ENCODE peak calls at places on chromosomes 4 and X, in five cellular contexts. U is HepG2, D is SK-N-SH, L is prostate gland, M is H1. Q is an unnamed sample.

GRCh38 chr4:125526420-125526819 is 211.7 kb downstream of the FAT4 start:
- DNase-seq in D (no peak), M (no peak), L (no peak), U (no peak), Q (no peak)

GRCh38 chr4:67332627-67333026 is 212.7 kb downstream of the CENPC start:
- DNase-seq in U (peak; percentile 16), D (peak; percentile 1), L (no peak), M (no peak), Q (no peak)

GRCh38 chrX:153469811-153470410 is 465 bp downstream of the HAUS7 start:
- DNase-seq in M (no peak), D (peak; percentile 55), L (no peak), U (no peak), Q (no peak)

GRCh38 chrX:74446876-74447275 is 25.6 kb downstream of the SLC16A2 start:
- DNase-seq in U (no peak), M (no peak), D (no peak), L (no peak), Q (no peak)

GRCh38 chr4:44313702-44314101 is 134.9 kb downstream of the KCTD8 start:
- DNase-seq in U (no peak), L (no peak), M (no peak), D (no peak), Q (no peak)

GRCh38 chr4:150078041-150078995 is at the start of gene DCLK2:
- DNase-seq in M (peak; percentile 65), L (peak; percentile 35), D (peak; percentile 95), U (no peak), Q (peak; percentile 93)

GRCh38 chrX:134669378-134670098 is 11.3 kb upstream of the PLAC1 start:
- DNase-seq in D (peak; percentile 23), M (no peak), U (no peak), L (no peak), Q (no peak)

GRCh38 chr4:56821394-56822263 is at the start of gene SPINK2:
- DNase-seq in M (peak; percentile 84), L (peak; percentile 22), U (no peak), D (peak; percentile 88), Q (no peak)

GRCh38 chr4:180150818-180151217 is 2092.4 kb upstream of the TENM3 start:
- DNase-seq in M (no peak), L (no peak), U (no peak), D (peak; percentile 0), Q (no peak)

DNA sequence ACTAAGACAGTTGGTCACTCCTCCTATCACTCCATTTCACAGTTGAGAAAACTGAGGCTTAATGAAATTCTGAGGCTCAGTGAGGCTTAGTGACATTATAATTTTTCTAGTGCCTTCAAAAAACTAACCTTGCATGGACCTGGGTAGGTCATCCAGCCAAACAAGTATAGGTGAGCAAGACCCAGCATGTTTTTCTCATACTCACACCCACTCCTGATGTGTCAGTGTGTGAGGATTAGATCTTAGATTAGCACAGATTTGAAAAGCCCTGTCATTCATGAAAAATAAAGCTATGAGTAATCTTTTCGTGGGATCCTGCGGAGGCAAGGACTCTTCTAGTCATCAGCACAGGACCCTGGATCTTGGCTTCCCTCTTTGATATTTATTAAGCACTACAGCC is 146.7 kb downstream of the CHIC2 start:
- DNase-seq in M (no peak), U (no peak), D (no peak), L (no peak), Q (peak; percentile 50)
- TF ChIP-seq POLR2AphosphoS5 in M (no peak), U (no peak), D (no peak), L (no peak), Q (no peak)

GRCh38 chr4:52715255-52715897 is 35.8 kb downstream of the ERVMER34-1 start:
- DNase-seq in L (no peak), D (no peak), U (no peak), M (no peak), Q (no peak)
- TF ChIP-seq POLR2AphosphoS5 in L (no peak), D (no peak), U (no peak), M (peak; percentile 65), Q (no peak)

GRCh38 chr4:13312264-13312663 is 171.9 kb downstream of the RAB28 start:
- DNase-seq in U (no peak), M (no peak), L (no peak), D (no peak), Q (no peak)

GRCh38 chr4:13309751-13310150 is 174.4 kb downstream of the RAB28 start:
- DNase-seq in D (no peak), M (no peak), U (no peak), L (no peak), Q (no peak)

GRCh38 chr4:13313856-13314255 is 170.3 kb downstream of the RAB28 start:
- DNase-seq in U (no peak), L (no peak), M (no peak), D (peak; percentile 27), Q (no peak)
- TF ChIP-seq POLR2AphosphoS5 in U (no peak), L (no peak), M (no peak), D (no peak), Q (no peak)

GRCh38 chr4:76639292-76639691 is 204.3 kb downstream of the SHROOM3 start:
- DNase-seq in L (no peak), D (no peak), M (no peak), U (no peak), Q (no peak)

GRCh38 chr4:76641351-76641750 is 206.3 kb downstream of the SHROOM3 start:
- DNase-seq in M (no peak), L (no peak), D (no peak), U (no peak), Q (no peak)

GRCh38 chr4:76640252-76640925 is 205.4 kb downstream of the SHROOM3 start:
- DNase-seq in L (no peak), D (no peak), M (no peak), U (no peak), Q (no peak)

GRCh38 chr4:76641758-76642157 is 206.7 kb downstream of the SHROOM3 start:
- DNase-seq in M (no peak), L (no peak), D (no peak), U (no peak), Q (no peak)

GRCh38 chr4:76644831-76645485 is 209.9 kb downstream of the SHROOM3 start:
- DNase-seq in U (no peak), M (no peak), D (no peak), L (no peak), Q (no peak)
- TF ChIP-seq POLR2AphosphoS5 in U (no peak), M (no peak), D (no peak), L (no peak), Q (no peak)

GRCh38 chr4:16969696-16970135 is 71.3 kb upstream of the LDB2 start:
- DNase-seq in L (no peak), D (no peak), M (no peak), U (peak; percentile 50), Q (peak; percentile 94)
- TF ChIP-seq POLR2AphosphoS5 in L (no peak), D (no peak), M (no peak), U (no peak), Q (peak; percentile 64)